ENCODE peak calls at places on chromosomes 7 and 10, in nine cellular contexts. Q is psoas muscle, J is IMR-90, Y is A673, B is uterus, E is breast epithelium, Z is neural progenitor cell, T is mesendoderm, G is stomach. C is an unnamed sample. For H3K36me3 and H3K4me1, the result is how much of the 10 kb centered on the place peaks cover.

GRCh38 chr7:98357751-98358161 is 43.1 kb downstream of the BAIAP2L1 start:
- DNase-seq in B (peak), J (peak), Q (no peak), T (no peak), Z (no peak), Y (no peak), G (no peak), E (no peak), C (no peak)

GRCh38 chr7:157791261-157791660 is 454.5 kb downstream of the DNAJB6 start:
- DNase-seq in E (no peak), T (no peak), G (no peak), B (no peak), Q (no peak), Z (no peak), Y (no peak), J (no peak), C (no peak)

GRCh38 chr7:147492621-147493020 is 1097.9 kb upstream of the C7orf33 start:
- DNase-seq in E (no peak), B (no peak), J (peak), Q (no peak), G (no peak), Y (no peak), T (no peak), Z (no peak), C (no peak)

GRCh38 chr7:138186951-138187351 is 110.7 kb downstream of the AKR1D1 start:
- DNase-seq in Z (peak), G (no peak), J (peak), Q (no peak), B (no peak), T (no peak), Y (peak), E (no peak), C (peak)

GRCh38 chr7:83546586-83546985 is 102.4 kb downstream of the SEMA3E start:
- DNase-seq in G (no peak), E (no peak), B (no peak), Q (no peak), T (no peak), J (peak), Y (no peak), Z (no peak), C (no peak)

GRCh38 chr10:104267721-104268690 is 978 bp upstream of the GSTO2 start:
- DNase-seq in Z (no peak), J (no peak), G (no peak), Y (no peak), E (no peak), Q (no peak), B (no peak), T (no peak), C (no peak)

GRCh38 chr10:89347706-89348457 is 20.1 kb downstream of the IFIT3 start:
- DNase-seq in Q (no peak), B (no peak), G (no peak), Y (peak), J (no peak), E (no peak), T (no peak), Z (no peak), C (no peak)

GRCh38 chr10:68175954-68176353 is 56.0 kb downstream of the ATOH7 start:
- DNase-seq in Z (no peak), T (no peak), Y (no peak), J (no peak), Q (no peak), E (no peak), G (no peak), B (no peak), C (no peak)

GRCh38 chr7:139560678-139561077 is 37.2 kb downstream of the CLEC2L start:
- DNase-seq in E (no peak), Q (no peak), Y (no peak), B (no peak), T (no peak), Z (no peak), J (no peak), G (no peak), C (no peak)

GRCh38 chr10:121608669-121609190 is 10.5 kb upstream of the FGFR2 start:
- DNase-seq in Q (no peak), J (no peak), G (peak), B (no peak), Y (peak), E (peak), T (peak), Z (peak), C (no peak)

GRCh38 chr7:47428052-47428779 is 153.7 kb downstream of the TNS3 start:
- DNase-seq in Z (no peak), Q (no peak), B (no peak), Y (no peak), G (no peak), E (no peak), J (no peak), T (no peak), C (peak)

GRCh38 chr7:150858236-150859197 is 6.2 kb downstream of the AOC1 start:
- DNase-seq in T (no peak), Q (no peak), Z (no peak), G (no peak), J (no peak), B (no peak), E (no peak), Y (no peak), C (no peak)

GRCh38 chr7:66146701-66147100 is 32.1 kb downstream of the CRCP start:
- DNase-seq in B (no peak), Z (no peak), Q (no peak), Y (peak), J (peak), T (no peak), G (no peak), E (no peak), C (peak)

GRCh38 chr7:33191326-33191725 is 62.0 kb downstream of the BBS9 start:
- DNase-seq in T (peak), J (no peak), Z (no peak), Q (no peak), B (no peak), E (no peak), Y (no peak), G (peak), C (no peak)

GRCh38 chr7:124765401-124766352 is at the start of gene GPR37:
- DNase-seq in E (peak), B (peak), Q (peak), Y (peak), T (peak), G (peak), J (peak), Z (peak), C (peak)

GRCh38 chr10:14573666-14574261 is 200.9 kb downstream of the FAM107B start:
- DNase-seq in Z (no peak), E (no peak), J (peak), Y (no peak), B (no peak), Q (no peak), G (no peak), T (no peak), C (no peak)

GRCh38 chr7:111210996-111211395 is 120.1 kb downstream of the LRRN3 start:
- DNase-seq in J (peak), G (no peak), Y (no peak), E (no peak), T (no peak), B (no peak), Q (no peak), Z (no peak), C (no peak)

GRCh38 chr7:131027287-131027773 is 293.3 kb upstream of the KLF14 start:
- DNase-seq in Z (no peak), E (no peak), G (no peak), Q (peak), B (peak), Y (peak), T (no peak), J (peak), C (peak)

GRCh38 chr7:15682751-15683150 is 3.7 kb downstream of the MEOX2 start:
- DNase-seq in J (no peak), Y (no peak), G (no peak), E (no peak), Z (no peak), B (no peak), T (no peak), Q (no peak), C (no peak)
- H3K36me3 ChIP-seq in J (under half), Y (under half), G (under half), E (under half), Z (under half), B (under half), T (under half), Q (under half), C (under half)

GRCh38 chr10:22672594-22673392 is 41.6 kb downstream of the PIP4K2A start:
- DNase-seq in Y (no peak), E (no peak), Z (no peak), T (no peak), J (no peak), G (no peak), B (no peak), Q (no peak), C (no peak)

GRCh38 chr10:22674215-22674930 is 40.0 kb downstream of the PIP4K2A start:
- DNase-seq in B (no peak), Z (no peak), G (no peak), E (no peak), T (no peak), Y (peak), J (peak), Q (no peak), C (no peak)

GRCh38 chr10:22676435-22676834 is 37.9 kb downstream of the PIP4K2A start:
- DNase-seq in Y (no peak), Z (no peak), G (no peak), E (no peak), Q (no peak), T (no peak), B (no peak), J (no peak), C (no peak)

GRCh38 chr10:22670796-22671195 is 43.6 kb downstream of the PIP4K2A start:
- DNase-seq in T (no peak), J (peak), Y (peak), B (no peak), E (no peak), Z (no peak), G (no peak), Q (no peak), C (no peak)

DNA sequence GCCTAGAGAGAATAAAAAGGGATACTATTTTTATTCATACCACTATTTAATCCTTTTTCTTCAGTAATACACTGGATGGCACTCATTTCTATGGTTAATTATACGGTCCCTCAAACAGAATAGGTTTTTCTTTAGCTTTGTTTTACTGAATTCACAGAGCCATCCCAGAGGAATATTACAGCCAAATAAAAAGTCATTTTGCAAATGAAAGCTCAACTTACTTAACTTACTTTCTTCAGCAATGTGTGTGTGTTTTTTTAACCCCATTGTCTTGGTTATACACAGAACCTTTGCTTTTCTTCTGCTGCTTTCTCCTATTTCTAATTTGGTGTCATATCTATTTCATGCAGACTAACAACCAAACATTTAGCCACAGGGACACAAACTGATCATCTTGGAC is 40.6 kb downstream of the PIP4K2A start:
- DNase-seq in J (no peak), G (no peak), Y (no peak), T (no peak), B (no peak), Q (no peak), Z (no peak), E (no peak), C (no peak)
- H3K4me1 ChIP-seq in J (under half), G (under half), Y (under half), T (under half), B (under half), Q (under half), Z (under half), E (under half), C (under half)

GRCh38 chr10:51291961-51292360 is 217.7 kb downstream of the PRKG1 start:
- DNase-seq in T (no peak), Z (no peak), E (no peak), G (no peak), Q (no peak), J (no peak), Y (no peak), B (no peak), C (no peak)
- H3K27ac ChIP-seq in T (no peak), Z (no peak), E (no peak), G (no peak), Q (no peak), J (no peak), Y (no peak), B (peak), C (no peak)

DNA sequence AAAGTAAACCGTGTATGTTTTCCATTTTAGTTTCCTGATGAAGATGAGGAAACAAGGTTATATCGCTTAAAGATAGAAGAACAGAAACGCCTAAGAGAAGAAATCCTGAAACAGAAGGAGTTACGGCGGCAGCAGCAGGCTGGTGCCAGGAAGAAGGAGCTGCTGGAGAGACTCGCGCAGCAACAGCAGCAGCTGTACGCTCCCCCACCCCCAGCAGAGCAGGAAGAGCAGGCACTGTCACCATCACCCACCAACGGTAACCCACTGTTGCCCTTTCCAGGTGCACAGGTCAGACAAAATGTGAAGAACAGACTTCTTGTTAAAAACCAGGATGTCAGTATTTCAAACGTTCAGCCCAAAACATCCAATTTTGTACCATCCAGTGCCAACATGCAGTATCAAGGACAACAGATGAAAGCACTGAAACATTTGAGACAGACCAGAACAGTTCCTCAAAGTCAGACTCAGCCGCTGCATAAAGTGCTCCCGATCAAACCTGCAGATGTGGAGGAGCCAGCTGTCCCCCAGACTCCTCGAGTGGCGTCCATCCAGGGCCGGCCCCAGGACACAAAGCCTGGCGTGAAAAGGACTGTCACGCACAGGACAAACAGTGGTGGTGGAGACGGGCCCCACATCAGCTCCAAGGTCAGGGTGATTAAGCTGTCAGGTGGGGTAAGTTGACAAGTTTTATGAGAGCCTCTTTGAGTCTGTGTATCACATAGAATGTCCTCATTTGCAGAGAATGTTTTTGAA is 67.2 kb downstream of the SHH start:
- DNase-seq in T (no peak), Y (no peak), Z (no peak), B (no peak), G (no peak), Q (no peak), J (no peak), E (no peak), C (no peak)
- H3K36me3 ChIP-seq in T (under half), Y (half or more), Z (under half), B (under half), G (half or more), Q (half or more), J (under half), E (under half), C (half or more)

DNA sequence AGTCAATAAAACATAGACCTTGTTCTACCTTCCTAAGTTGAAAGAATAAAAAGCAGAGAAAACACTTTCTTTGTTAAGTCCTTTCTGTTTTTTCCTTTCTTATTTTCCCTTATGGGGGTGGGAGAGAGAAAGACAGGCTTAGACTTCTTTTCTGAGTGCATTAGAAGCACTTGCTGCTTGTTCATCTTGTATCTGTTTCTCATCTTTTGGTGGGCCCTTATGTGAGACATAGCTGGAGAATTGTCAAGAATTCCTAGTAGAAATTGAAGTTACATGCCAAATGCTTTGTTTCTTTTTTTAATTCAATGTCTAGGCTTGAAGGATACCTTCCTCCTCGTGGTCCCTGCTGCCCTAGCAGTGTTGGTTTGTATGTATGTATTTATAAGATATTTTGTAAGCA is 6.7 kb downstream of the EIF4EBP2 start:
- DNase-seq in Q (no peak), B (no peak), Y (no peak), Z (no peak), G (no peak), J (no peak), T (no peak), E (no peak), C (no peak)
- H3K4me1 ChIP-seq in Q (half or more), B (under half), Y (under half), Z (under half), G (under half), J (under half), T (under half), E (under half), C (under half)

GRCh38 chr10:32054087-32054486 is 2.1 kb downstream of the KIF5B start:
- DNase-seq in B (no peak), J (peak), E (no peak), Q (no peak), Y (peak), T (peak), G (no peak), Z (peak), C (no peak)

GRCh38 chr10:32049113-32049512 is 7.1 kb downstream of the KIF5B start:
- DNase-seq in B (no peak), Q (no peak), Z (no peak), T (no peak), G (no peak), Y (no peak), E (no peak), J (peak), C (no peak)

GRCh38 chr10:32055478-32056135 is 618 bp downstream of the KIF5B start:
- DNase-seq in B (peak), G (peak), Y (peak), E (peak), Q (peak), T (peak), J (peak), Z (peak), C (peak)

GRCh38 chr10:32048282-32048681 is 7.9 kb downstream of the KIF5B start:
- DNase-seq in Q (no peak), B (no peak), T (no peak), Y (no peak), G (no peak), J (no peak), E (no peak), Z (no peak), C (no peak)

DNA sequence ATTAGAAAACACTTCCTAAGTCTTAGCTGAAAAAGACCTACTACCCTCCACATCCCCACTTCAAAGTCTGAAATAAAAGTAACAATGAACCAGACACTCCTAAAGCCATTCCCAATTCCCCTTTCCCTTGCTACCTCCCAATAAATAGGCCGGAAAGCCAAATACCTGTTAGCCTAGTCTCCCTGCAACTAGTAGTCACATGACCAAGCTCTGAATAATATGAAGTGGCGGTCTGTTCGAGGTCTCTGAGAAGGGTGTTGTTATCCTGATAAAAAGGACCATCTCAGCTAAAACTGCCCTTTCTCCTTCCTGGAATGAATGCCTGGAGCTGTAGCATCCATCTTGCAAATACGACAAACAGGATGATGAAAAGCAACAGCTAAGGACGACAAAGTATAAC is 6.1 kb downstream of the KIF5B start:
- DNase-seq in Y (no peak), J (no peak), E (no peak), Z (no peak), Q (no peak), B (no peak), T (peak), G (no peak), C (no peak)
- H3K27ac ChIP-seq in Y (no peak), J (no peak), E (no peak), Z (no peak), Q (no peak), B (no peak), T (no peak), G (no peak), C (no peak)

C was measured in SJCRH30.